ENCODE peak calls at places on chromosomes 16 and 17, in seven cellular contexts. K is naive thymus-derived CD8-positive, alpha-beta T cell; P is NCI-H1092; Q is stimulated activated CD4-positive, alpha-beta T cell treated with anti-CD3 and anti-CD28 coated beads, Interleukin-4, amount 100 ng/mL, for 4 hours; J is small intestine; G is nucleus accumbens; X is mesenchymal stem cell. F is an unnamed sample.

GRCh38 chr16:85584989-85585388 is 28.1 kb upstream of the GSE1 start:
- DNase-seq in X (no peak), P (no peak), K (no peak), J (no peak), G (no peak), Q (no peak), F (peak; percentile 49)

GRCh38 chr17:2295575-2295974 is 8.0 kb downstream of the SMG6 start:
- DNase-seq in X (no peak), G (no peak), K (no peak), J (no peak), Q (no peak), P (no peak), F (no peak)

GRCh38 chr17:15451681-15452080 is 15.7 kb downstream of the CDRT4 start:
- DNase-seq in P (no peak), Q (no peak), G (no peak), J (no peak), K (no peak), X (peak; percentile 33), F (no peak)

GRCh38 chr17:36743130-36743529 is 141.7 kb downstream of the MRM1 start:
- DNase-seq in G (no peak), P (no peak), J (no peak), K (no peak), Q (no peak), X (no peak), F (no peak)

GRCh38 chr17:58398574-58399266 is 18.6 kb downstream of the RNF43 start:
- DNase-seq in J (peak; percentile 79), K (no peak), G (no peak), X (no peak), Q (no peak), P (no peak), F (peak; percentile 50)

GRCh38 chr16:73172621-73173312 is 124.8 kb upstream of the ZFHX3 start:
- DNase-seq in Q (no peak), P (peak; percentile 95), J (peak; percentile 64), K (no peak), X (peak; percentile 50), G (no peak), F (peak; percentile 75)

GRCh38 chr17:58321571-58322525 is 6.7 kb downstream of the TSPOAP1 start:
- DNase-seq in G (no peak), J (no peak), X (no peak), Q (no peak), P (no peak), K (no peak), F (no peak)

GRCh38 chr17:44109312-44109630 is 14.2 kb downstream of the HDAC5 start:
- DNase-seq in J (no peak), G (no peak), P (no peak), X (no peak), Q (no peak), K (no peak), F (no peak)

GRCh38 chr17:74610108-74610507 is 13.4 kb downstream of the CD300E start:
- DNase-seq in P (no peak), J (no peak), X (no peak), G (no peak), Q (no peak), K (no peak), F (no peak)

GRCh38 chr17:50763716-50764450 is 3.4 kb downstream of the ANKRD40CL start:
- DNase-seq in Q (no peak), G (no peak), K (no peak), X (no peak), P (no peak), J (peak; percentile 65), F (peak; percentile 22)

GRCh38 chr17:66304304-66305174 is 2.1 kb downstream of the PRKCA start:
- DNase-seq in X (peak; percentile 61), J (peak; percentile 65), K (no peak), P (peak; percentile 27), G (peak; percentile 18), Q (no peak), F (peak; percentile 31)

GRCh38 chr17:69819316-69820087 is 255.5 kb upstream of the KCNJ16 start:
- DNase-seq in Q (no peak), J (no peak), P (no peak), G (no peak), K (no peak), X (peak; percentile 51), F (no peak)

GRCh38 chr17:4365628-4366311 is 705 bp downstream of the UBE2G1 start:
- DNase-seq in Q (peak; percentile 21), G (peak; percentile 53), K (no peak), P (no peak), X (peak; percentile 36), J (peak; percentile 29), F (peak; percentile 11)

GRCh38 chr16:88951989-88952388 is 25.0 kb downstream of the CBFA2T3 start:
- DNase-seq in X (no peak), G (no peak), J (no peak), Q (no peak), P (no peak), K (no peak), F (no peak)

GRCh38 chr17:4090898-4091297 is 51.9 kb downstream of the ZZEF1 start:
- DNase-seq in Q (no peak), P (no peak), G (no peak), X (peak; percentile 20), J (no peak), K (no peak), F (no peak)

GRCh38 chr17:185445-186138 is 4.1 kb upstream of the DOC2B start:
- DNase-seq in P (no peak), J (no peak), K (no peak), G (no peak), Q (peak; percentile 5), X (no peak), F (no peak)

F was measured in COR-L47.